ENCODE peak calls at places on chromosomes 12 and 14, in nine cellular contexts. W, U, T, R, Y, C, V, Q and L are unnamed samples. For H3K4me1 and H3K9me3, the result is how much of the 10 kb centered on the place peaks cover.

GRCh38 chr14:78754059-78754458 is 583.9 kb downstream of the NRXN3 start:
- DNase-seq in U (no peak), W (no peak), C (no peak), Q (no peak), R (no peak), V (no peak), Y (no peak), T (no peak), L (no peak)

GRCh38 chr14:78530078-78530477 is 359.9 kb downstream of the NRXN3 start:
- DNase-seq in Q (no peak), R (peak), U (no peak), T (peak), V (peak), Y (no peak), C (no peak), W (peak), L (peak)

GRCh38 chr12:2813573-2814185 is 1.2 kb downstream of the ITFG2 start:
- DNase-seq in T (peak), C (no peak), Y (peak), W (peak), R (no peak), Q (no peak), V (peak), U (peak), L (peak)

GRCh38 chr14:53751650-53752049 is 205.0 kb downstream of the BMP4 start:
- DNase-seq in C (no peak), R (no peak), Q (no peak), T (no peak), W (no peak), Y (no peak), V (no peak), U (no peak), L (no peak)

GRCh38 chr12:117140397-117141096 is 41.3 kb upstream of the TESC start:
- DNase-seq in V (no peak), U (no peak), Q (peak), T (no peak), Y (no peak), W (no peak), R (no peak), C (peak), L (no peak)

GRCh38 chr14:91129261-91129660 is 15.4 kb downstream of the DGLUCY start:
- DNase-seq in T (no peak), U (no peak), R (no peak), V (no peak), C (no peak), Q (no peak), W (no peak), Y (no peak), L (no peak)

GRCh38 chr14:30243805-30244204 is 315.2 kb upstream of the G2E3 start:
- DNase-seq in T (no peak), V (no peak), C (no peak), U (no peak), R (no peak), Q (no peak), W (peak), Y (no peak), L (no peak)

GRCh38 chr14:89349196-89350008 is 67.6 kb downstream of the FOXN3 start:
- DNase-seq in T (peak), R (peak), U (no peak), W (no peak), C (peak), Y (no peak), Q (peak), V (no peak), L (peak)

GRCh38 chr12:22670762-22671161 is 45.8 kb downstream of the ETNK1 start:
- DNase-seq in Y (no peak), U (no peak), T (peak), Q (no peak), C (no peak), W (peak), V (no peak), R (no peak), L (no peak)

GRCh38 chr12:75650989-75651695 is 139.7 kb upstream of the KRR1 start:
- DNase-seq in Y (no peak), R (no peak), W (no peak), C (no peak), T (no peak), Q (no peak), V (no peak), U (no peak), L (no peak)

GRCh38 chr12:131113562-131113961 is 159.9 kb downstream of the ADGRD1 start:
- DNase-seq in R (no peak), Y (no peak), U (no peak), T (no peak), V (no peak), C (no peak), W (no peak), Q (peak), L (no peak)

GRCh38 chr14:55609681-55610080 is 29.7 kb downstream of the KTN1 start:
- DNase-seq in Y (no peak), U (no peak), V (no peak), C (no peak), T (no peak), Q (no peak), W (peak), R (peak), L (no peak)

GRCh38 chr12:20272171-20272570 is 96.2 kb upstream of the PDE3A start:
- DNase-seq in W (no peak), V (no peak), C (no peak), U (no peak), T (no peak), Y (no peak), R (no peak), Q (no peak), L (no peak)

GRCh38 chr12:109810954-109811623 is 22.1 kb downstream of the TRPV4 start:
- DNase-seq in R (no peak), T (no peak), Y (no peak), U (no peak), C (no peak), W (no peak), V (no peak), Q (no peak), L (no peak)

GRCh38 chr12:19912996-19913395 is 455.3 kb upstream of the PDE3A start:
- DNase-seq in V (no peak), T (no peak), C (no peak), U (no peak), R (no peak), Q (no peak), W (no peak), Y (no peak), L (peak)

GRCh38 chr12:26274441-26275312 is 79.3 kb downstream of the SSPN start:
- DNase-seq in R (no peak), V (no peak), Q (peak), U (peak), T (no peak), Y (peak), W (peak), C (peak), L (peak)

GRCh38 chr14:30874120-30874998 is at the start of gene COCH:
- DNase-seq in Q (peak), C (peak), Y (peak), T (peak), V (peak), U (no peak), W (peak), R (peak), L (peak)

GRCh38 chr12:1217191-1217949 is 226.3 kb downstream of the ERC1 start:
- DNase-seq in U (no peak), C (no peak), T (no peak), R (peak), W (peak), Q (no peak), Y (no peak), V (no peak), L (peak)

GRCh38 chr14:77098470-77099353 is 654 bp downstream of the CIPC start:
- DNase-seq in R (no peak), C (peak), V (peak), W (peak), U (peak), Q (peak), T (peak), Y (no peak), L (peak)

GRCh38 chr12:109701064-109701463 is 12.6 kb upstream of the FAM222A start:
- DNase-seq in T (no peak), W (no peak), U (no peak), C (no peak), R (no peak), V (no peak), Q (no peak), Y (no peak), L (no peak)

GRCh38 chr14:86035882-86036281 is 505.9 kb downstream of the FLRT2 start:
- DNase-seq in U (no peak), R (no peak), W (peak), T (peak), Y (no peak), C (no peak), V (peak), Q (no peak), L (no peak)

GRCh38 chr14:78758333-78758732 is 588.2 kb downstream of the NRXN3 start:
- DNase-seq in Y (peak), U (no peak), W (peak), Q (no peak), V (peak), C (no peak), T (peak), R (peak), L (peak)

GRCh38 chr12:71626768-71627167 is 36.9 kb downstream of the ZFC3H1 start:
- DNase-seq in C (no peak), R (no peak), Y (no peak), T (no peak), U (no peak), W (peak), V (no peak), Q (no peak), L (no peak)

GRCh38 chr12:2460051-2460450 is 334.7 kb upstream of the FKBP4 start:
- DNase-seq in C (no peak), V (no peak), Q (no peak), Y (no peak), R (no peak), U (no peak), T (no peak), W (no peak), L (no peak)

GRCh38 chr12:77166711-77167110 is 101.3 kb upstream of the E2F7 start:
- DNase-seq in Y (no peak), V (no peak), R (no peak), T (no peak), W (peak), Q (no peak), U (no peak), C (no peak), L (no peak)

DNA sequence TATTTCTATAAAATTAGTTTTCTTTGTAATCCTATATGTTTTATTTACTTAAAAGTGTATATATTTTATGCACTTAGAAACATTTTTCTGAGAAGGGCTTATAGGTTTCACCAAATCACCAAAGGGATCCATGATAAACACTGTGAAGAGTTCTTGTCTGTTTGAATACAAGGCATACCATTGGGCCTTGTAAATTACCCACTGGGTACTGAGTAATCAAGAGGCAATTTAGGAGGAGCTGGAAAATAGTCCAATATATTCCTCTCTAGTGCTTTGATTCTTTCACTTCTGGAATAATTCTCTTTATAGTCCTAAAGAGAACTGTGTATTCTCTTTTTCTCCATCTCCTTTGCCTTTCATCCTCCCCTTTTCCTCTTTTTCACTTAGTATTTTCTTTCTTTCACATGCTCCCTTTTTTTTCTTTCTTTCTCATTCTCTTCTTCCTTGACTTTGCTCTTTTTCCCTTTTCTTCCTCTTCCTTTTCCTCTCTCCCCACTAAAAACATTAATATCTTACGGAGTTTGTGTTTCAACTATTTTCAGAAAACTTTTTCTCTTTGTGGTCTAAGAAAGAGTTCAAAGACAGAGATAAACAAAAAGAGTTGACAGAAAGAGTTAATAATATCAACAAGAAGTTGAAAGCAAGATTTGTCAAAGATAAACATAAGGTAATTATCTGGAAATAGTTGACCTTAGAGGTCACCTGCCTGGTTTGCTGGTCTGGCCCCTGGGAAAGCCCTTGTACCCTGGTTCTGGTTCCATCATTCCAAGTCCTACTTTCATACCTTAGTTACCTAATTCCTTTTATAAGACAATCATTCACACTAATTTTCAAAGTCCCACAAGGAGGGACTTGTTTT is 435.3 kb downstream of the RAD51B start:
- DNase-seq in T (no peak), W (peak), R (no peak), U (no peak), Q (no peak), C (no peak), V (no peak), Y (no peak), L (no peak)
- H3K4me1 ChIP-seq in T (half or more), W (under half), R (under half), U (under half), Q (under half), C (under half), V (under half), Y (half or more), L (under half)

GRCh38 chr12:99619389-99620158 is 28.0 kb upstream of the GARIN6 start:
- DNase-seq in Q (no peak), W (peak), T (peak), R (peak), C (no peak), Y (peak), U (no peak), V (peak), L (peak)
- H3K9me3 ChIP-seq in Q (under half), W (under half), T (half or more), R (under half), C (under half), Y (under half), U (under half), V (under half), L (under half)

GRCh38 chr12:49631336-49631907 is 8.1 kb downstream of the PRPF40B start:
- DNase-seq in T (no peak), W (no peak), C (no peak), U (no peak), Q (no peak), V (no peak), Y (no peak), R (no peak), L (no peak)
- H3K4me1 ChIP-seq in T (under half), W (under half), C (under half), U (under half), Q (under half), V (under half), Y (under half), R (under half), L (under half)

DNA sequence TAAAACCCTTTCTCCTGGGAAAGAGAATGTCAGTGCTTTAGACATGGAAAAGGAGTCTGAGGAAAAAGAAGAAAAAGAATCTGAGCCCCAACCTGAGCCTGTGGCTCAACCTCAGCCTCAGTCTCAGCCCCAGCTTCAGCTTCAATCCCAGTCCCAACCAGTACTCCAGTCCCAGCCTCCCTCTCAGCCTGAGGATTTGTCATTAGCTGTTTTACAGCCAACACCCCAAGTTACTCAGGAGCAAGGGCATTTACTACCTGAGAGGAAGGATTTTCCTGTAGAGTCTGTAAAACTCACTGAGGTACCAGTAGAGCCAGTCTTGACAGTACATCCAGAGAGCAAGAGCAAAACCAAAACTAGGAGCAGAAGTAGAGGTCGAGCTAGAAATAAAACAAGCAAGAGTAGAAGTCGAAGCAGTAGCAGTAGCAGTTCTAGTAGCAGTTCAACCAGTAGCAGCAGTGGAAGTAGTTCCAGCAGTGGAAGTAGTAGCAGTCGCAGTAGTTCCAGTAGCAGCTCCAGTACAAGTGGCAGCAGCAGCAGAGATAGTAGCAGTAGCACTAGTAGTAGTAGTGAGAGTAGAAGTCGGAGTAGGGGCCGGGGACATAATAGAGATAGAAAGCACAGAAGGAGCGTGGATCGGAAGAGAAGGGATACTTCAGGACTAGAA is 6.1 kb downstream of the PNN start:
- DNase-seq in Q (no peak), W (peak), U (no peak), C (no peak), R (no peak), V (no peak), Y (no peak), T (no peak), L (no peak)
- H3K9me3 ChIP-seq in Q (under half), W (under half), U (under half), C (under half), R (under half), V (under half), Y (under half), T (under half), L (under half)

GRCh38 chr12:6450091-6450868 is 1.6 kb upstream of the TAPBPL start:
- DNase-seq in V (no peak), W (peak), T (no peak), Q (no peak), U (no peak), C (no peak), Y (no peak), R (no peak), L (no peak)
- H3K4me1 ChIP-seq in V (under half), W (under half), T (half or more), Q (under half), U (under half), C (under half), Y (under half), R (under half), L (under half)

GRCh38 chr14:20176330-20176729 is 14.4 kb upstream of the OR11G2 start:
- DNase-seq in C (no peak), U (no peak), W (no peak), R (no peak), Q (no peak), Y (no peak), T (no peak), V (no peak), L (no peak)

GRCh38 chr14:20179880-20180279 is 10.8 kb upstream of the OR11G2 start:
- DNase-seq in R (no peak), Y (no peak), V (no peak), Q (no peak), C (no peak), U (no peak), T (no peak), W (no peak), L (no peak)

GRCh38 chr14:20179218-20179617 is 11.5 kb upstream of the OR11G2 start:
- DNase-seq in Q (no peak), V (no peak), W (no peak), T (no peak), U (peak), Y (no peak), C (no peak), R (no peak), L (no peak)

DNA sequence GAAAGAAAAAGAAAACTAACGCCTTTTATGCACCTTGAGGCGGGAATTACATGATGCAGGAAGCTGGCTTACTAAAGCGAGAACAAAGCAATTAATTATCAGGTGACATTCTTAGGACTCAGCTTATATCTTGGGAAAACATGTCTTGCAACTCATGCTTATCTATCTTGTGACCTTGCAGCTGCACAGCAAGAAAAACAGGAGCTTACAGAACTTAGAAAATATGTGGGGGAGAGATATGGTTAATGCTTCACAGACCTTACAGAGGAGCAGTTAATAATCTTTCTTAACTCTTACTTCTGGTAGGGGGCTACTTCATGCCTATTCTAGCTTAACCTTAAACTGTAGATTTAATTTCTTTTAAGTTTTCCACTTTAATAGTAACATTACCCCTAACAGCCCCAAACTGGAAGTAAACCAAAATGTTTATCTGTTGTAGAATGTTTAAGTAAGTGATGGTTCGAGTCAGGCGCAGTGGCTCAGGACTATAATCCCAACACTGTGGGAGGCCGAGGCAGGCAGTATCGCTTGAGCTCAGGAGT is 13.2 kb upstream of the OR11G2 start:
- DNase-seq in C (no peak), Q (no peak), U (no peak), Y (no peak), V (no peak), W (no peak), T (no peak), R (no peak), L (no peak)
- H3K9me3 ChIP-seq in C (under half), Q (under half), U (under half), Y (under half), V (under half), W (under half), T (under half), R (under half), L (under half)

GRCh38 chr14:104685998-104686610 is 3.3 kb upstream of the INF2 start:
- DNase-seq in Q (peak), W (no peak), V (no peak), U (no peak), T (no peak), C (no peak), Y (no peak), R (no peak), L (no peak)
- H3K4me1 ChIP-seq in Q (under half), W (under half), V (under half), U (under half), T (half or more), C (half or more), Y (half or more), R (under half), L (under half)

GRCh38 chr12:70151993-70152392 is 91.2 kb upstream of the CNOT2 start:
- DNase-seq in R (no peak), U (no peak), Y (no peak), V (no peak), T (no peak), C (no peak), Q (no peak), W (no peak), L (no peak)

GRCh38 chr12:70154960-70155589 is 88.2 kb upstream of the CNOT2 start:
- DNase-seq in R (peak), C (no peak), U (no peak), V (peak), Y (peak), Q (no peak), T (peak), W (no peak), L (no peak)

GRCh38 chr12:70150230-70150629 is 93.0 kb upstream of the CNOT2 start:
- DNase-seq in V (no peak), T (no peak), R (no peak), U (no peak), Q (no peak), C (no peak), W (no peak), Y (no peak), L (no peak)

GRCh38 chr12:70157099-70157498 is 86.1 kb upstream of the CNOT2 start:
- DNase-seq in U (no peak), Y (no peak), W (no peak), V (no peak), R (peak), T (peak), Q (no peak), C (no peak), L (no peak)

GRCh38 chr12:70154087-70154486 is 89.1 kb upstream of the CNOT2 start:
- DNase-seq in V (no peak), Q (no peak), Y (peak), C (no peak), W (peak), T (no peak), U (no peak), R (no peak), L (no peak)
- H3K9me3 ChIP-seq in V (under half), Q (under half), Y (under half), C (under half), W (under half), T (under half), U (under half), R (under half), L (under half)